ENCODE peak calls at places on chromosomes 2 and 18, in five cellular contexts. T is GM23248, M is HT1080, V is endothelial cell, O is naive B cell. E is an unnamed sample.

GRCh38 chr2:236569593-236569973 is at the start of gene ACKR3:
- DNase-seq in O (peak), V (peak), T (peak), M (peak), E (peak)

GRCh38 chr2:42359894-42360483 is 1.0 kb downstream of the COX7A2L start:
- DNase-seq in T (peak), V (peak), M (peak), O (peak), E (no peak)

GRCh38 chr2:3447789-3448317 is 68.4 kb downstream of the TRAPPC12 start:
- DNase-seq in T (peak), V (peak), M (no peak), O (no peak), E (no peak)

GRCh38 chr2:112627060-112628040 is 18.4 kb upstream of the SLC20A1 start:
- DNase-seq in V (peak), O (no peak), M (peak), T (peak), E (peak)

GRCh38 chr2:155145758-155146229 is 447.3 kb downstream of the KCNJ3 start:
- DNase-seq in T (no peak), M (no peak), O (no peak), V (no peak), E (no peak)

GRCh38 chr2:132424526-132425121 is 8.0 kb downstream of the GPR39 start:
- DNase-seq in V (no peak), M (no peak), T (peak), O (no peak), E (no peak)

GRCh38 chr18:7000484-7001096 is 117.0 kb downstream of the LAMA1 start:
- DNase-seq in V (no peak), T (peak), O (no peak), M (peak), E (no peak)

GRCh38 chr2:112958428-112959108 is 19.2 kb upstream of the IL36G start:
- DNase-seq in T (peak), V (peak), O (peak), M (peak), E (peak)

GRCh38 chr2:71742953-71743601 is 289.7 kb downstream of the DYSF start:
- DNase-seq in O (no peak), V (no peak), T (peak), M (peak), E (peak)

GRCh38 chr2:128438091-128438490 is 119.4 kb upstream of the HS6ST1 start:
- DNase-seq in O (no peak), T (no peak), V (no peak), M (no peak), E (peak)

GRCh38 chr2:44168684-44169154 is at the start of gene PPM1B:
- DNase-seq in M (no peak), V (peak), T (no peak), O (peak), E (no peak)

GRCh38 chr2:164913640-164914346 is 41.5 kb downstream of the SLC38A11 start:
- DNase-seq in V (no peak), M (peak), O (peak), T (peak), E (no peak)

GRCh38 chr2:240781471-240782220 is 38.4 kb downstream of the KIF1A start:
- DNase-seq in O (no peak), V (no peak), M (no peak), T (no peak), E (no peak)

GRCh38 chr2:241087420-241088268 is 14.4 kb downstream of the MTERF4 start:
- DNase-seq in M (no peak), O (no peak), T (no peak), V (no peak), E (no peak)

GRCh38 chr2:37456479-37456878 is 112.0 kb downstream of the QPCT start:
- DNase-seq in O (no peak), M (peak), T (peak), V (no peak), E (no peak)

GRCh38 chr2:235390108-235390815 is 103.6 kb upstream of the AGAP1 start:
- DNase-seq in V (no peak), M (peak), O (no peak), T (no peak), E (no peak)

GRCh38 chr2:6196461-6196860 is 504.3 kb downstream of the SOX11 start:
- DNase-seq in M (no peak), V (no peak), T (no peak), O (no peak), E (no peak)

GRCh38 chr2:216362730-216363129 is 9.6 kb downstream of the MARCHF4 start:
- DNase-seq in O (no peak), M (peak), T (peak), V (no peak), E (no peak)

GRCh38 chr2:75729861-75730260 is 19.1 kb upstream of the GCFC2 start:
- DNase-seq in O (no peak), V (peak), M (no peak), T (peak), E (no peak)

GRCh38 chr2:198326431-198326830 is 522.0 kb downstream of the PLCL1 start:
- DNase-seq in T (peak), O (no peak), M (peak), V (no peak), E (no peak)

GRCh38 chr2:19933351-19933981 is 31.7 kb upstream of the TTC32 start:
- DNase-seq in V (no peak), M (peak), T (peak), O (no peak), E (no peak)

GRCh38 chr18:79454034-79454735 is 58.5 kb downstream of the NFATC1 start:
- DNase-seq in M (no peak), V (no peak), T (peak), O (no peak), E (no peak)

GRCh38 chr2:28750316-28751101 is 1.1 kb upstream of the PPP1CB start:
- DNase-seq in M (peak), V (no peak), O (no peak), T (peak), E (no peak)

GRCh38 chr2:28994679-28995078 is 13.6 kb downstream of the TOGARAM2 start:
- DNase-seq in V (no peak), O (no peak), T (no peak), M (no peak), E (no peak)

GRCh38 chr2:28082131-28082530 is 191.6 kb downstream of the BABAM2 start:
- DNase-seq in M (peak), O (no peak), T (peak), V (no peak), E (no peak)

GRCh38 chr18:23135679-23136325 is 517 bp downstream of the CABLES1 start:
- DNase-seq in O (peak), V (peak), M (no peak), T (peak), E (no peak)

GRCh38 chr2:20225294-20226151 is 593 bp upstream of the SDC1 start:
- DNase-seq in V (peak), T (peak), O (peak), M (peak), E (peak)